ENCODE peak calls at places on chromosomes 11 and 22, in seven cellular contexts. One of them, this sample, is unnamed.

GRCh38 chr11:91749231-91749630 is 475.4 kb upstream of the FAT3 start:
- DNase-seq in tibial nerve: no peak
- DNase-seq in stomach: no peak
- DNase-seq in transverse colon: no peak
- DNase-seq in ovary: no peak
- DNase-seq in A549: no peak
- DNase-seq in SK-N-SH: no peak
- DNase-seq in this sample: no peak

GRCh38 chr11:130131957-130132850 is 27.4 kb upstream of the ST14 start:
- DNase-seq in tibial nerve: peak
- DNase-seq in stomach: peak
- DNase-seq in transverse colon: peak
- DNase-seq in ovary: no peak
- DNase-seq in A549: peak
- DNase-seq in SK-N-SH: peak
- DNase-seq in this sample: no peak

GRCh38 chr11:122071680-122072321 is 44.2 kb downstream of the BLID start:
- DNase-seq in tibial nerve: no peak
- DNase-seq in stomach: no peak
- DNase-seq in transverse colon: no peak
- DNase-seq in ovary: no peak
- DNase-seq in A549: no peak
- DNase-seq in SK-N-SH: no peak
- DNase-seq in this sample: no peak

GRCh38 chr11:108872781-108873291 is 208.0 kb downstream of the DDX10 start:
- DNase-seq in tibial nerve: no peak
- DNase-seq in stomach: no peak
- DNase-seq in transverse colon: no peak
- DNase-seq in ovary: no peak
- DNase-seq in A549: no peak
- DNase-seq in SK-N-SH: no peak
- DNase-seq in this sample: no peak

GRCh38 chr11:61294717-61295595 is at the start of gene VWCE:
- DNase-seq in tibial nerve: peak
- DNase-seq in stomach: peak
- DNase-seq in transverse colon: peak
- DNase-seq in ovary: peak
- DNase-seq in A549: peak
- DNase-seq in SK-N-SH: peak
- DNase-seq in this sample: no peak

GRCh38 chr11:132493786-132494185 is 1038.5 kb downstream of the OPCML start:
- DNase-seq in tibial nerve: no peak
- DNase-seq in stomach: no peak
- DNase-seq in transverse colon: no peak
- DNase-seq in ovary: no peak
- DNase-seq in A549: no peak
- DNase-seq in SK-N-SH: no peak
- DNase-seq in this sample: peak

GRCh38 chr22:23856721-23857605 is 712 bp upstream of the SLC2A11 start:
- DNase-seq in tibial nerve: no peak
- DNase-seq in stomach: no peak
- DNase-seq in transverse colon: peak
- DNase-seq in ovary: peak
- DNase-seq in A549: peak
- DNase-seq in SK-N-SH: peak
- DNase-seq in this sample: no peak

GRCh38 chr11:105767945-105768344 is 158.1 kb downstream of the GRIA4 start:
- DNase-seq in tibial nerve: no peak
- DNase-seq in stomach: no peak
- DNase-seq in transverse colon: no peak
- DNase-seq in ovary: no peak
- DNase-seq in A549: no peak
- DNase-seq in SK-N-SH: no peak
- DNase-seq in this sample: no peak

GRCh38 chr11:6637871-6638270 is 17.7 kb downstream of the DCHS1 start:
- DNase-seq in tibial nerve: no peak
- DNase-seq in stomach: peak
- DNase-seq in transverse colon: no peak
- DNase-seq in ovary: peak
- DNase-seq in A549: no peak
- DNase-seq in SK-N-SH: no peak
- DNase-seq in this sample: no peak

GRCh38 chr11:6633422-6634408 is 14.5 kb upstream of the TPP1 start:
- DNase-seq in tibial nerve: no peak
- DNase-seq in stomach: no peak
- DNase-seq in transverse colon: no peak
- DNase-seq in ovary: no peak
- DNase-seq in A549: no peak
- DNase-seq in SK-N-SH: no peak
- DNase-seq in this sample: no peak

GRCh38 chr11:6636480-6636879 is 17.3 kb upstream of the TPP1 start:
- DNase-seq in tibial nerve: no peak
- DNase-seq in stomach: no peak
- DNase-seq in transverse colon: no peak
- DNase-seq in ovary: no peak
- DNase-seq in A549: no peak
- DNase-seq in SK-N-SH: no peak
- DNase-seq in this sample: no peak

GRCh38 chr11:6634534-6634933 is 15.3 kb upstream of the TPP1 start:
- DNase-seq in tibial nerve: no peak
- DNase-seq in stomach: no peak
- DNase-seq in transverse colon: no peak
- DNase-seq in ovary: no peak
- DNase-seq in A549: no peak
- DNase-seq in SK-N-SH: no peak
- DNase-seq in this sample: no peak

DNA sequence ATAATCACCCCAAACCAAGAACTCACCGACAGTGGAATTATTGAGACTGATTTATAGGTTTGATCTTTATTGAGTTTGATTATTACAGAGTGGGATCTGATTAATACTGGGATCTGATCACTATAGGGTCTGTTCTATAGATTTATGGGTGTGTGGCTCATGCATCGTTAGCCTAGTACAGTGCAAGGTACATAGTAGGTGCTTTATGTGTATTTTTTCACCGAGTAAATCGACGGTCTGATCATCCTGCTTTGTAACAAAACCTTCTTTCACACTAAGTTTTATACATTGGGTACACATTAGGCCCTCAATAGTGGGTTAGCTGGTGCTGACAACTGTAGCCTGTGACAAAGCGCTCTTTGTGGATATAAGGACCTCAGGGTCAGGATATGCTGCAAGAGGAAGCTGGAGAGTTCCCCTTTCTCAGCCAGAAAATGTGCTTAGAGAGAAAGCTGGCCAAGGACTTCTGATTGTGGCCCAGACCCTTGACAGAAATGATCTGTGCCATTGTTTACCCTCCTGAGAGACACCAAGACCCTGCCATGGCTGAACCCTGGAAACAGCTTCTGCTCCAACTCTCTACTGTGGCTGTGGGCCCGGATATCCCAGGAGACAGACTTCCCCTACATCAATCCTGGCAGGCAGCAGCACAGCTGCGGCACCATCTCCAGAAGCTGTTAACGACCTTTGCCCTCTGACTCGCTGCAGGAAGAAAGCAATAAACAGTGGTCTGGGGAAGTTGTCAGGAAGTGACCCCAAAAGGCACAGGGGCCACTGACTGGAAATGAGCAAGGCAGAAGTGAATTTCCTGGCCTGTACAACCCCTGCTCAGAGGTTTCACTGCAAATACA is 16.1 kb upstream of the TPP1 start:
- DNase-seq in tibial nerve: peak
- DNase-seq in stomach: no peak
- DNase-seq in transverse colon: peak
- DNase-seq in ovary: peak
- DNase-seq in A549: no peak
- DNase-seq in SK-N-SH: no peak
- DNase-seq in this sample: no peak
- TF ChIP-seq EP300 in tibial nerve: peak
- TF ChIP-seq EP300 in stomach: no peak
- TF ChIP-seq EP300 in transverse colon: peak
- TF ChIP-seq EP300 in ovary: no peak
- TF ChIP-seq EP300 in A549: no peak
- TF ChIP-seq EP300 in SK-N-SH: no peak
- TF ChIP-seq EP300 in this sample: peak

GRCh38 chr11:43738600-43739409 is 58.3 kb downstream of the HSD17B12 start:
- DNase-seq in tibial nerve: no peak
- DNase-seq in stomach: no peak
- DNase-seq in transverse colon: no peak
- DNase-seq in ovary: no peak
- DNase-seq in A549: no peak
- DNase-seq in SK-N-SH: no peak
- DNase-seq in this sample: no peak
- TF ChIP-seq EP300 in tibial nerve: no peak
- TF ChIP-seq EP300 in stomach: no peak
- TF ChIP-seq EP300 in transverse colon: no peak
- TF ChIP-seq EP300 in ovary: no peak
- TF ChIP-seq EP300 in A549: no peak
- TF ChIP-seq EP300 in SK-N-SH: no peak
- TF ChIP-seq EP300 in this sample: no peak

GRCh38 chr11:120279490-120279889 is 39.5 kb downstream of the POU2F3 start:
- DNase-seq in tibial nerve: no peak
- DNase-seq in stomach: no peak
- DNase-seq in transverse colon: no peak
- DNase-seq in ovary: no peak
- DNase-seq in A549: no peak
- DNase-seq in SK-N-SH: no peak
- DNase-seq in this sample: no peak

GRCh38 chr11:120283124-120283523 is 42.0 kb upstream of the TLCD5 start:
- DNase-seq in tibial nerve: no peak
- DNase-seq in stomach: no peak
- DNase-seq in transverse colon: no peak
- DNase-seq in ovary: no peak
- DNase-seq in A549: no peak
- DNase-seq in SK-N-SH: no peak
- DNase-seq in this sample: no peak

GRCh38 chr11:120280566-120281160 is 40.7 kb downstream of the POU2F3 start:
- DNase-seq in tibial nerve: no peak
- DNase-seq in stomach: no peak
- DNase-seq in transverse colon: no peak
- DNase-seq in ovary: no peak
- DNase-seq in A549: no peak
- DNase-seq in SK-N-SH: peak
- DNase-seq in this sample: no peak

GRCh38 chr11:120284272-120284671 is 40.8 kb upstream of the TLCD5 start:
- DNase-seq in tibial nerve: no peak
- DNase-seq in stomach: no peak
- DNase-seq in transverse colon: no peak
- DNase-seq in ovary: no peak
- DNase-seq in A549: no peak
- DNase-seq in SK-N-SH: no peak
- DNase-seq in this sample: no peak

DNA sequence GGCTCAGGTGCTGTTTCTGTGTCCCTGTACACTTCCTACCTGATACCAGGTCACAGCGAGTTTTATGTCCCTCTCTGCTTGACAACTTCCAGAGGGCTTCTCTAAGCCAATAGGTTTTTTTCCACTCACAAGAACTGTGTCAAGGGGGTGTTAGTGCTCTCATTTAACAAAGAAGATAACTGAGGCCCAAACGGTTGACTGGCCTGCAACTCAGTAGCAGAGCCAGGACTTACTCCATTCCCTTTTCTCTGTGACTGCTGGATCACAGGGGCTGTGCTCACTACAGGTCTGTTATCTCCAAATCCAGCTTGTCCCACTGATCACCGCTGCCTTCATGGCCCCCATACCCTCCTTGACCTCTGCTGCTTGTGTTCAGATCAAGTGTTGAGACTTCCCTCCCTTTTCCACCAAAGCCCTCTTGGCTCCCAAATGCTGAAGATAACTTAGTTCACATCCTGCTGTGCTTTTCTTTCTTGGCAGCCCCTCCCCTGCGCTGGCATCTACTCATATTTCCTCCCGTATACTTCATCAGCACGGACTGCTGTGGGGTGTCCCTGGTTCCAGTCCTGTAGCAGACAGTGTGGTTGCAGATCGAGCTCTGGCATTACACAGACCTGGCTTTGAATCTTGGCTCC is 41.3 kb downstream of the POU2F3 start:
- DNase-seq in tibial nerve: no peak
- DNase-seq in stomach: no peak
- DNase-seq in transverse colon: no peak
- DNase-seq in ovary: peak
- DNase-seq in A549: no peak
- DNase-seq in SK-N-SH: no peak
- DNase-seq in this sample: no peak
- TF ChIP-seq EP300 in tibial nerve: no peak
- TF ChIP-seq EP300 in stomach: no peak
- TF ChIP-seq EP300 in transverse colon: no peak
- TF ChIP-seq EP300 in ovary: no peak
- TF ChIP-seq EP300 in A549: no peak
- TF ChIP-seq EP300 in SK-N-SH: no peak
- TF ChIP-seq EP300 in this sample: no peak

GRCh38 chr11:9137293-9138132 is 46.1 kb upstream of the SCUBE2 start:
- DNase-seq in tibial nerve: peak
- DNase-seq in stomach: peak
- DNase-seq in transverse colon: peak
- DNase-seq in ovary: peak
- DNase-seq in A549: peak
- DNase-seq in SK-N-SH: peak
- DNase-seq in this sample: peak

GRCh38 chr11:9136731-9137130 is 45.3 kb upstream of the SCUBE2 start:
- DNase-seq in tibial nerve: no peak
- DNase-seq in stomach: no peak
- DNase-seq in transverse colon: no peak
- DNase-seq in ovary: no peak
- DNase-seq in A549: no peak
- DNase-seq in SK-N-SH: no peak
- DNase-seq in this sample: no peak

GRCh38 chr11:9139628-9140357 is 48.4 kb upstream of the SCUBE2 start:
- DNase-seq in tibial nerve: no peak
- DNase-seq in stomach: no peak
- DNase-seq in transverse colon: no peak
- DNase-seq in ovary: no peak
- DNase-seq in A549: no peak
- DNase-seq in SK-N-SH: no peak
- DNase-seq in this sample: no peak

GRCh38 chr11:9138133-9138453 is 46.7 kb upstream of the SCUBE2 start:
- DNase-seq in tibial nerve: no peak
- DNase-seq in stomach: no peak
- DNase-seq in transverse colon: no peak
- DNase-seq in ovary: no peak
- DNase-seq in A549: no peak
- DNase-seq in SK-N-SH: no peak
- DNase-seq in this sample: no peak

DNA sequence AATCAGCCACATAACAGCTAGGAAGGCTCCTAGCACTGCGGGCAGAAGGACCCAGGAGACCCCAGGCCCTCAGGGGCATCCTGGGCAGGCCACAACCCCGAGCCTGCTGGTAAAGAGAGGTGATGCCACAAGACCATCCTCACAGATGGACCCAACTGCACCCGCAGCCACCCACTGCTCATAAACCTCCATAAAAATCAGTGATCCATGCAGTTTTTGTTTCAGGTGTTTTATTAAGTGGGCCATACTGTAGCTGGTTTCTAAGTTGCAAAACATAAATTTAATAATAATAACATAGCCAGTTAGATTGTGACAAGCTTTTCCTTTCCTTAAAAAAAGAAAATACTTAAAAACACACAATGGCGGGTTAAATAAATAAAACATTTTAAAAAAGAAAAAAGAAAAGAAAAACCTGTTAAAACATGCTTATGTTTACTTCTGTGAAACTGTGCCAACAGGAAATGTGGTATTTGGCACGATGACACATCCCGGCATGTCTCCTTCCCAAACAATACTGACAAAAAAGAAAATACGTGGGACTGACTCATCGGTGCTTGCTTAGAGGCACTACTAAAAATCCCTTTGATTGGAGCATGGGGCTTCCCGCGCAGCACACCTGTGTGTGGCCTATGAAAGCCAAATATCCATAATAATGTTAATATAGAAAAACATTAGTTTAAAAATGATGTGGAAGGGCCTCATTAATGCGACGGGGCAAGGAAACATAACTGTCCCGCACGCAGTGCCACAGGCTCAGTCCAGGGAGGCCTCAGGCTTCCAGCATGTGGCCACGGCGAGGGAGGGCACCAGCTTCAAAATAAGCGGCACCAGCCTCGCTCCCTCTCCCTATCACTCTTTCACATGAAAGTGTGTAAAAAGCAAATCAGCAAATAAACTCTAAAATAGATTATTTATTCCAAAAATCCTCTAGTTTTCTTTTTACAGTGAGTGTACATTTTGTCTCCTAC is 47.5 kb upstream of the SCUBE2 start:
- DNase-seq in tibial nerve: peak
- DNase-seq in stomach: peak
- DNase-seq in transverse colon: peak
- DNase-seq in ovary: peak
- DNase-seq in A549: peak
- DNase-seq in SK-N-SH: no peak
- DNase-seq in this sample: no peak
- TF ChIP-seq EP300 in tibial nerve: no peak
- TF ChIP-seq EP300 in stomach: no peak
- TF ChIP-seq EP300 in transverse colon: no peak
- TF ChIP-seq EP300 in ovary: no peak
- TF ChIP-seq EP300 in A549: no peak
- TF ChIP-seq EP300 in SK-N-SH: no peak
- TF ChIP-seq EP300 in this sample: no peak